ENCODE peak calls at places on chromosome 13, in nine cellular contexts. X is GM04503; K is prostate gland; A is activated CD4-positive, alpha-beta T cell treated with anti-CD3 and anti-CD28 coated beads, Interleukin-2, amount 50 U/mL, for 1 hour; N is activated T-cell treated with anti-CD3 and anti-CD28 coated beads for 24 hours; C is islet precursor cell; Q is occipital lobe; Z is psoas muscle; T is GM23338. R is an unnamed sample.

GRCh38 chr13:40023608-40024577 is 368.4 kb downstream of the COG6 start:
- DNase-seq in X (no peak), K (no peak), N (no peak), T (no peak), Q (no peak), A (no peak), Z (no peak), C (no peak), R (no peak)

GRCh38 chr13:96500953-96501352 is 411.0 kb downstream of the HS6ST3 start:
- DNase-seq in Z (no peak), C (no peak), A (no peak), X (no peak), N (no peak), T (no peak), Q (no peak), K (no peak), R (no peak)

GRCh38 chr13:100022798-100023197 is 41.2 kb downstream of the ZIC2 start:
- DNase-seq in K (no peak), A (no peak), T (no peak), N (no peak), Q (no peak), C (no peak), X (no peak), Z (no peak), R (no peak)

GRCh38 chr13:24008679-24009078 is 111.4 kb upstream of the C1QTNF9B start:
- DNase-seq in X (no peak), K (no peak), C (peak), T (no peak), N (no peak), A (no peak), Z (no peak), Q (no peak), R (no peak)

GRCh38 chr13:100234006-100234405 is 145.1 kb downstream of the PCCA start:
- DNase-seq in N (no peak), K (no peak), C (no peak), A (no peak), Q (no peak), X (no peak), Z (no peak), T (no peak), R (no peak)

GRCh38 chr13:114043421-114044053 is 69.7 kb upstream of the C13orf46 start:
- DNase-seq in X (peak), C (peak), Q (no peak), K (no peak), Z (peak), A (no peak), N (no peak), T (peak), R (peak)

GRCh38 chr13:113902956-113903355 is 39.1 kb upstream of the GAS6 start:
- DNase-seq in K (no peak), X (no peak), T (no peak), Z (no peak), A (no peak), Q (no peak), N (no peak), C (peak), R (no peak)

GRCh38 chr13:19289180-19289579 is 107.6 kb upstream of the TUBA3C start:
- DNase-seq in Q (no peak), C (no peak), N (no peak), K (no peak), T (no peak), A (no peak), Z (no peak), X (no peak), R (no peak)

GRCh38 chr13:30371649-30372265 is 50.5 kb upstream of the UBE2L5 start:
- DNase-seq in N (peak), A (peak), Z (no peak), C (no peak), K (peak), X (peak), Q (no peak), T (no peak), R (peak)

GRCh38 chr13:113996912-113997745 is 23.3 kb upstream of the C13orf46 start:
- DNase-seq in C (no peak), Z (peak), T (no peak), Q (no peak), K (no peak), X (no peak), N (no peak), A (no peak), R (no peak)

GRCh38 chr13:25372275-25373081 is 704 bp downstream of the ATP8A2 start:
- DNase-seq in K (no peak), Q (peak), N (no peak), Z (no peak), C (peak), A (no peak), T (peak), X (no peak), R (no peak)

GRCh38 chr13:104171132-104171531 is 1104.9 kb upstream of the SLC10A2 start:
- DNase-seq in A (no peak), N (no peak), X (no peak), T (no peak), Q (no peak), C (no peak), K (peak), Z (no peak), R (no peak)

GRCh38 chr13:98664047-98664446 is 87.1 kb upstream of the STK24 start:
- DNase-seq in T (no peak), Z (no peak), N (peak), Q (no peak), C (no peak), A (no peak), X (peak), K (no peak), R (no peak)

GRCh38 chr13:95643009-95643408 is 1.5 kb downstream of the DZIP1 start:
- DNase-seq in Z (no peak), C (no peak), Q (no peak), K (no peak), N (no peak), T (peak), A (no peak), X (no peak), R (no peak)

GRCh38 chr13:59691501-59692066 is 472.1 kb downstream of the DIAPH3 start:
- DNase-seq in Z (no peak), C (no peak), Q (no peak), K (no peak), T (no peak), A (no peak), X (no peak), N (no peak), R (no peak)

GRCh38 chr13:60343978-60344377 is 53.0 kb upstream of the TDRD3 start:
- DNase-seq in X (no peak), Z (no peak), A (no peak), Q (no peak), C (no peak), N (no peak), T (no peak), K (no peak), R (no peak)

GRCh38 chr13:31896427-31896826 is 135.1 kb upstream of the FRY start:
- DNase-seq in X (peak), T (no peak), A (no peak), C (peak), N (no peak), K (no peak), Z (peak), Q (no peak), R (peak)

GRCh38 chr13:27542220-27542619 is 78.1 kb downstream of the LNX2 start:
- DNase-seq in K (no peak), N (no peak), A (no peak), T (no peak), Z (no peak), C (no peak), X (no peak), Q (no peak), R (no peak)

GRCh38 chr13:41905600-41906254 is 55.2 kb downstream of the VWA8 start:
- DNase-seq in K (no peak), Q (no peak), C (no peak), A (no peak), N (no peak), Z (no peak), X (no peak), T (peak), R (peak)

GRCh38 chr13:66266761-66267160 is 963.4 kb downstream of the PCDH9 start:
- DNase-seq in N (no peak), A (no peak), Z (no peak), X (no peak), C (no peak), K (no peak), Q (no peak), T (no peak), R (no peak)

GRCh38 chr13:100305398-100305797 is 216.5 kb downstream of the PCCA start:
- DNase-seq in Q (no peak), N (no peak), A (no peak), Z (no peak), C (no peak), T (no peak), X (no peak), K (no peak), R (no peak)

GRCh38 chr13:39452412-39452811 is 150.6 kb downstream of the LHFPL6 start:
- DNase-seq in A (no peak), C (peak), N (no peak), Z (no peak), X (no peak), Q (no peak), T (no peak), K (no peak), R (peak)

GRCh38 chr13:110509971-110510786 is 51.3 kb downstream of the RAB20 start:
- DNase-seq in N (no peak), X (no peak), A (no peak), T (no peak), K (no peak), C (peak), Z (no peak), Q (no peak), R (peak)

GRCh38 chr13:28147489-28147888 is 9.1 kb downstream of the PAN3 start:
- DNase-seq in A (no peak), T (no peak), Q (no peak), K (no peak), N (no peak), C (no peak), Z (no peak), X (no peak), R (no peak)

GRCh38 chr13:113536461-113537110 is 46.1 kb upstream of the DCUN1D2 start:
- DNase-seq in Z (no peak), N (no peak), K (no peak), Q (no peak), A (no peak), T (no peak), X (no peak), C (peak), R (no peak)

GRCh38 chr13:112229445-112229844 is 146.7 kb upstream of the SPACA7 start:
- DNase-seq in A (no peak), C (no peak), Q (no peak), N (no peak), Z (no peak), T (no peak), K (no peak), X (no peak), R (no peak)

GRCh38 chr13:54261856-54262255 is 1233.2 kb downstream of the OLFM4 start:
- DNase-seq in Z (no peak), N (no peak), K (no peak), A (no peak), Q (no peak), C (no peak), T (peak), X (no peak), R (no peak)